ENCODE peak calls at places on chromosome 5, in five cellular contexts. A is activated CD8-positive, alpha-beta memory T cell treated with anti-CD3 and anti-CD28 coated beads for 24 hours; G is Caki2; L is stromal cell of bone marrow; D is AG04449. H is an unnamed sample.

GRCh38 chr5:178675922-178676321 is 49.1 kb upstream of the CLK4 start:
- DNase-seq in A (no peak), G (no peak), L (no peak), D (no peak), H (no peak)

GRCh38 chr5:56608216-56608925 is 207.0 kb upstream of the MAP3K1 start:
- DNase-seq in A (no peak), G (peak; percentile 21), L (no peak), D (no peak), H (no peak)

GRCh38 chr5:23530571-23530970 is 23.2 kb downstream of the PRDM9 start:
- DNase-seq in A (no peak), G (no peak), L (no peak), D (no peak), H (no peak)

GRCh38 chr5:33299621-33300208 is 141.1 kb upstream of the TARS1 start:
- DNase-seq in A (no peak), G (peak; percentile 23), L (no peak), D (no peak), H (peak; percentile 74)

GRCh38 chr5:83576341-83576740 is 104.8 kb downstream of the VCAN start:
- DNase-seq in A (no peak), G (no peak), L (no peak), D (no peak), H (no peak)

GRCh38 chr5:170634236-170634990 is 130.6 kb downstream of the KCNIP1 start:
- DNase-seq in A (no peak), G (no peak), L (no peak), D (no peak), H (no peak)

GRCh38 chr5:1112596-1113331 is 901 bp upstream of the SLC12A7 start:
- DNase-seq in A (no peak), G (no peak), L (no peak), D (no peak), H (no peak)

GRCh38 chr5:124309241-124309977 is 437.0 kb downstream of the ZNF608 start:
- DNase-seq in A (no peak), G (no peak), L (no peak), D (no peak), H (no peak)

GRCh38 chr5:10595678-10596309 is 31.9 kb downstream of the ANKRD33B start:
- DNase-seq in A (peak; percentile 61), G (peak; percentile 75), L (peak; percentile 85), D (no peak), H (peak; percentile 82)

GRCh38 chr5:154435226-154435625 is 10.6 kb upstream of the SAP30L start:
- DNase-seq in A (peak; percentile 19), G (no peak), L (no peak), D (no peak), H (no peak)

GRCh38 chr5:116944171-116944570 is 369.5 kb upstream of the SEMA6A start:
- DNase-seq in A (no peak), G (no peak), L (no peak), D (no peak), H (no peak)

GRCh38 chr5:104626122-104626521 is 1063.5 kb upstream of the NUDT12 start:
- DNase-seq in A (no peak), G (no peak), L (no peak), D (no peak), H (no peak)

GRCh38 chr5:62306494-62307363 is 723 bp downstream of the KIF2A start:
- DNase-seq in A (peak; percentile 82), G (peak; percentile 52), L (no peak), D (no peak), H (peak; percentile 30)

GRCh38 chr5:180128671-180129261 is 57.2 kb upstream of the RNF130 start:
- DNase-seq in A (peak; percentile 48), G (no peak), L (no peak), D (no peak), H (no peak)

GRCh38 chr5:118863345-118863744 is 125.0 kb downstream of the DTWD2 start:
- DNase-seq in A (no peak), G (no peak), L (peak; percentile 35), D (peak; percentile 5), H (no peak)

GRCh38 chr5:176619203-176619568 is 9.2 kb upstream of the GPRIN1 start:
- DNase-seq in A (peak; percentile 88), G (peak; percentile 82), L (peak; percentile 55), D (no peak), H (peak; percentile 50)

GRCh38 chr5:59125961-59126360 is 543.1 kb downstream of the RAB3C start:
- DNase-seq in A (no peak), G (no peak), L (no peak), D (no peak), H (no peak)

GRCh38 chr5:119678351-119679028 is 49.1 kb downstream of the FAM170A start:
- DNase-seq in A (no peak), G (no peak), L (no peak), D (no peak), H (no peak)

GRCh38 chr5:168881427-168882149 is 302.4 kb upstream of the PANK3 start:
- DNase-seq in A (no peak), G (peak; percentile 51), L (no peak), D (no peak), H (peak; percentile 47)

GRCh38 chr5:74015716-74016115 is 389.7 kb downstream of the ARHGEF28 start:
- DNase-seq in A (no peak), G (no peak), L (no peak), D (no peak), H (no peak)

GRCh38 chr5:124936626-124936933 is 190.1 kb upstream of the ZNF608 start:
- DNase-seq in A (no peak), G (no peak), L (no peak), D (no peak), H (no peak)

GRCh38 chr5:1298723-1299510 is 4.0 kb upstream of the TERT start:
- DNase-seq in A (no peak), G (no peak), L (no peak), D (no peak), H (no peak)

GRCh38 chr5:72749362-72749997 is 67.0 kb upstream of the TNPO1 start:
- DNase-seq in A (no peak), G (no peak), L (no peak), D (no peak), H (no peak)

GRCh38 chr5:130141689-130142320 is 237.5 kb downstream of the CHSY3 start:
- DNase-seq in A (no peak), G (peak; percentile 2), L (no peak), D (no peak), H (no peak)

GRCh38 chr5:67015577-67016290 is 180.9 kb downstream of the CD180 start:
- DNase-seq in A (no peak), G (no peak), L (no peak), D (no peak), H (peak; percentile 55)

GRCh38 chr5:13574634-13575033 is 369.9 kb downstream of the DNAH5 start:
- DNase-seq in A (no peak), G (no peak), L (no peak), D (no peak), H (no peak)

GRCh38 chr5:13833440-13833839 is 111.0 kb downstream of the DNAH5 start:
- DNase-seq in A (no peak), G (no peak), L (no peak), D (no peak), H (no peak)

GRCh38 chr5:149358294-149358651 is 427 bp downstream of the PCYOX1L start:
- DNase-seq in A (no peak), G (no peak), L (no peak), D (no peak), H (no peak)

GRCh38 chr5:132215329-132215728 is 12.3 kb downstream of the P4HA2 start:
- DNase-seq in A (no peak), G (peak; percentile 80), L (peak; percentile 98), D (peak; percentile 80), H (peak; percentile 96)

GRCh38 chr5:64788156-64788555 is 19.4 kb downstream of the CWC27 start:
- DNase-seq in A (no peak), G (no peak), L (no peak), D (no peak), H (no peak)

GRCh38 chr5:76000586-76000985 is 82.6 kb upstream of the SV2C start:
- DNase-seq in A (no peak), G (no peak), L (no peak), D (no peak), H (no peak)

GRCh38 chr5:127650649-127651048 is 1.8 kb downstream of the CTXN3 start:
- DNase-seq in A (no peak), G (no peak), L (peak; percentile 33), D (no peak), H (peak; percentile 41)

GRCh38 chr5:71828641-71829040 is 109.6 kb downstream of the CARTPT start:
- DNase-seq in A (no peak), G (no peak), L (no peak), D (peak; percentile 31), H (no peak)

GRCh38 chr5:107463731-107464130 is 207.0 kb downstream of the EFNA5 start:
- DNase-seq in A (no peak), G (no peak), L (no peak), D (no peak), H (peak; percentile 23)

GRCh38 chr5:151234476-151235238 is 10.8 kb upstream of the CCDC69 start:
- DNase-seq in A (peak; percentile 70), G (no peak), L (no peak), D (no peak), H (no peak)

GRCh38 chr5:134460551-134460950 is 48.9 kb upstream of the CDKN2AIPNL start:
- DNase-seq in A (no peak), G (no peak), L (no peak), D (no peak), H (no peak)

GRCh38 chr5:115541586-115541985 is 3.0 kb downstream of the FEM1C start:
- DNase-seq in A (no peak), G (no peak), L (no peak), D (no peak), H (no peak)

H was measured in kidney glomerular epithelial cell.